ENCODE peak calls at places on chromosomes 13 and 19, in four cellular contexts. One of them, this sample, is unnamed.

GRCh38 chr19:17086811-17087210 is 11.2 kb downstream of the MYO9B start:
- DNase-seq in fibroblast of pulmonary artery: no peak
- DNase-seq in fibroblast of lung: no peak
- DNase-seq in activated naive CD4-positive, alpha-beta T cell treated with anti-CD3 and anti-CD28 coated beads for 36 hours: no peak
- DNase-seq in this sample: no peak

GRCh38 chr13:62357887-62358645 is 942.4 kb upstream of the PCDH20 start:
- DNase-seq in fibroblast of pulmonary artery: peak
- DNase-seq in fibroblast of lung: peak
- DNase-seq in activated naive CD4-positive, alpha-beta T cell treated with anti-CD3 and anti-CD28 coated beads for 36 hours: no peak
- DNase-seq in this sample: peak

GRCh38 chr13:99431927-99432636 is 69.2 kb upstream of the TM9SF2 start:
- DNase-seq in fibroblast of pulmonary artery: no peak
- DNase-seq in fibroblast of lung: no peak
- DNase-seq in activated naive CD4-positive, alpha-beta T cell treated with anti-CD3 and anti-CD28 coated beads for 36 hours: no peak
- DNase-seq in this sample: peak

GRCh38 chr13:19864339-19865309 is 1.2 kb upstream of the ZMYM5 start:
- DNase-seq in fibroblast of pulmonary artery: peak
- DNase-seq in fibroblast of lung: peak
- DNase-seq in activated naive CD4-positive, alpha-beta T cell treated with anti-CD3 and anti-CD28 coated beads for 36 hours: peak
- DNase-seq in this sample: peak

GRCh38 chr19:5880604-5881078 is 10.3 kb upstream of the FUT5 start:
- DNase-seq in fibroblast of pulmonary artery: peak
- DNase-seq in fibroblast of lung: peak
- DNase-seq in activated naive CD4-positive, alpha-beta T cell treated with anti-CD3 and anti-CD28 coated beads for 36 hours: no peak
- DNase-seq in this sample: no peak

GRCh38 chr13:98172570-98173405 is 4.3 kb downstream of the RNF113B start:
- DNase-seq in fibroblast of pulmonary artery: peak
- DNase-seq in fibroblast of lung: peak
- DNase-seq in activated naive CD4-positive, alpha-beta T cell treated with anti-CD3 and anti-CD28 coated beads for 36 hours: no peak
- DNase-seq in this sample: no peak

GRCh38 chr13:37546087-37546486 is 52.5 kb downstream of the POSTN start:
- DNase-seq in fibroblast of pulmonary artery: no peak
- DNase-seq in fibroblast of lung: no peak
- DNase-seq in activated naive CD4-positive, alpha-beta T cell treated with anti-CD3 and anti-CD28 coated beads for 36 hours: no peak
- DNase-seq in this sample: no peak

GRCh38 chr19:7242601-7243258 is 51.5 kb downstream of the INSR start:
- DNase-seq in fibroblast of pulmonary artery: peak
- DNase-seq in fibroblast of lung: peak
- DNase-seq in activated naive CD4-positive, alpha-beta T cell treated with anti-CD3 and anti-CD28 coated beads for 36 hours: no peak
- DNase-seq in this sample: peak

GRCh38 chr19:16590876-16591802 is 18.9 kb upstream of the SLC35E1 start:
- DNase-seq in fibroblast of pulmonary artery: no peak
- DNase-seq in fibroblast of lung: no peak
- DNase-seq in activated naive CD4-positive, alpha-beta T cell treated with anti-CD3 and anti-CD28 coated beads for 36 hours: no peak
- DNase-seq in this sample: no peak

GRCh38 chr19:34201133-34201532 is 28.8 kb downstream of the LSM14A start:
- DNase-seq in fibroblast of pulmonary artery: no peak
- DNase-seq in fibroblast of lung: no peak
- DNase-seq in activated naive CD4-positive, alpha-beta T cell treated with anti-CD3 and anti-CD28 coated beads for 36 hours: no peak
- DNase-seq in this sample: peak

GRCh38 chr19:45276284-45276687 is 25.2 kb downstream of the MARK4 start:
- DNase-seq in fibroblast of pulmonary artery: peak
- DNase-seq in fibroblast of lung: no peak
- DNase-seq in activated naive CD4-positive, alpha-beta T cell treated with anti-CD3 and anti-CD28 coated beads for 36 hours: no peak
- DNase-seq in this sample: no peak

GRCh38 chr19:38388310-38389100 is at the start of gene SPRED3:
- DNase-seq in fibroblast of pulmonary artery: no peak
- DNase-seq in fibroblast of lung: peak
- DNase-seq in activated naive CD4-positive, alpha-beta T cell treated with anti-CD3 and anti-CD28 coated beads for 36 hours: no peak
- DNase-seq in this sample: no peak

GRCh38 chr19:40754611-40755247 is 3.7 kb downstream of the SNRPA start:
- DNase-seq in fibroblast of pulmonary artery: no peak
- DNase-seq in fibroblast of lung: no peak
- DNase-seq in activated naive CD4-positive, alpha-beta T cell treated with anti-CD3 and anti-CD28 coated beads for 36 hours: peak
- DNase-seq in this sample: peak

GRCh38 chr19:3740431-3740830 is 21.1 kb downstream of the APBA3 start:
- DNase-seq in fibroblast of pulmonary artery: no peak
- DNase-seq in fibroblast of lung: no peak
- DNase-seq in activated naive CD4-positive, alpha-beta T cell treated with anti-CD3 and anti-CD28 coated beads for 36 hours: no peak
- DNase-seq in this sample: no peak

GRCh38 chr19:51529301-51529700 is 2.2 kb downstream of the SIGLEC6 start:
- DNase-seq in fibroblast of pulmonary artery: no peak
- DNase-seq in fibroblast of lung: no peak
- DNase-seq in activated naive CD4-positive, alpha-beta T cell treated with anti-CD3 and anti-CD28 coated beads for 36 hours: no peak
- DNase-seq in this sample: no peak

GRCh38 chr19:18596752-18597157 is 8.2 kb downstream of the REX1BD start:
- DNase-seq in fibroblast of pulmonary artery: peak
- DNase-seq in fibroblast of lung: no peak
- DNase-seq in activated naive CD4-positive, alpha-beta T cell treated with anti-CD3 and anti-CD28 coated beads for 36 hours: peak
- DNase-seq in this sample: peak

GRCh38 chr19:30719189-30719990 is 347.2 kb downstream of the ZNF536 start:
- DNase-seq in fibroblast of pulmonary artery: peak
- DNase-seq in fibroblast of lung: peak
- DNase-seq in activated naive CD4-positive, alpha-beta T cell treated with anti-CD3 and anti-CD28 coated beads for 36 hours: peak
- DNase-seq in this sample: no peak

GRCh38 chr13:50529154-50529882 is 314.2 kb downstream of the DLEU7 start:
- DNase-seq in fibroblast of pulmonary artery: peak
- DNase-seq in fibroblast of lung: peak
- DNase-seq in activated naive CD4-positive, alpha-beta T cell treated with anti-CD3 and anti-CD28 coated beads for 36 hours: peak
- DNase-seq in this sample: no peak

GRCh38 chr19:35107541-35107939 is 8.1 kb upstream of the FXYD3 start:
- DNase-seq in fibroblast of pulmonary artery: peak
- DNase-seq in fibroblast of lung: peak
- DNase-seq in activated naive CD4-positive, alpha-beta T cell treated with anti-CD3 and anti-CD28 coated beads for 36 hours: peak
- DNase-seq in this sample: no peak

GRCh38 chr13:74111901-74112824 is 22.0 kb downstream of the KLF12 start:
- DNase-seq in fibroblast of pulmonary artery: no peak
- DNase-seq in fibroblast of lung: no peak
- DNase-seq in activated naive CD4-positive, alpha-beta T cell treated with anti-CD3 and anti-CD28 coated beads for 36 hours: no peak
- DNase-seq in this sample: no peak

GRCh38 chr13:30045916-30046704 is 195.7 kb upstream of the UBL3 start:
- DNase-seq in fibroblast of pulmonary artery: peak
- DNase-seq in fibroblast of lung: peak
- DNase-seq in activated naive CD4-positive, alpha-beta T cell treated with anti-CD3 and anti-CD28 coated beads for 36 hours: no peak
- DNase-seq in this sample: no peak

GRCh38 chr19:46469541-46470185 is 1.7 kb downstream of the PNMA8A start:
- DNase-seq in fibroblast of pulmonary artery: no peak
- DNase-seq in fibroblast of lung: no peak
- DNase-seq in activated naive CD4-positive, alpha-beta T cell treated with anti-CD3 and anti-CD28 coated beads for 36 hours: no peak
- DNase-seq in this sample: no peak

GRCh38 chr13:80338781-80339577 is 1.9 kb downstream of the SPRY2 start:
- DNase-seq in fibroblast of pulmonary artery: peak
- DNase-seq in fibroblast of lung: peak
- DNase-seq in activated naive CD4-positive, alpha-beta T cell treated with anti-CD3 and anti-CD28 coated beads for 36 hours: no peak
- DNase-seq in this sample: peak

GRCh38 chr19:15701757-15702589 is 25.9 kb upstream of the OR10H2 start:
- DNase-seq in fibroblast of pulmonary artery: no peak
- DNase-seq in fibroblast of lung: no peak
- DNase-seq in activated naive CD4-positive, alpha-beta T cell treated with anti-CD3 and anti-CD28 coated beads for 36 hours: no peak
- DNase-seq in this sample: no peak

GRCh38 chr13:106348032-106348431 is 187.4 kb downstream of the EFNB2 start:
- DNase-seq in fibroblast of pulmonary artery: peak
- DNase-seq in fibroblast of lung: peak
- DNase-seq in activated naive CD4-positive, alpha-beta T cell treated with anti-CD3 and anti-CD28 coated beads for 36 hours: no peak
- DNase-seq in this sample: no peak

GRCh38 chr19:41944336-41944735 is 14.8 kb downstream of the RABAC1 start:
- DNase-seq in fibroblast of pulmonary artery: no peak
- DNase-seq in fibroblast of lung: no peak
- DNase-seq in activated naive CD4-positive, alpha-beta T cell treated with anti-CD3 and anti-CD28 coated beads for 36 hours: no peak
- DNase-seq in this sample: peak

GRCh38 chr13:70568571-70568970 is 460.3 kb upstream of the KLHL1 start:
- DNase-seq in fibroblast of pulmonary artery: peak
- DNase-seq in fibroblast of lung: peak
- DNase-seq in activated naive CD4-positive, alpha-beta T cell treated with anti-CD3 and anti-CD28 coated beads for 36 hours: no peak
- DNase-seq in this sample: peak

GRCh38 chr13:99086149-99086868 is 108.4 kb upstream of the DOCK9 start:
- DNase-seq in fibroblast of pulmonary artery: peak
- DNase-seq in fibroblast of lung: peak
- DNase-seq in activated naive CD4-positive, alpha-beta T cell treated with anti-CD3 and anti-CD28 coated beads for 36 hours: peak
- DNase-seq in this sample: peak

GRCh38 chr19:16088985-16089846 is 12.9 kb downstream of the TPM4 start:
- DNase-seq in fibroblast of pulmonary artery: no peak
- DNase-seq in fibroblast of lung: no peak
- DNase-seq in activated naive CD4-positive, alpha-beta T cell treated with anti-CD3 and anti-CD28 coated beads for 36 hours: no peak
- DNase-seq in this sample: no peak

GRCh38 chr13:62431852-62432251 is 1016.2 kb upstream of the PCDH20 start:
- DNase-seq in fibroblast of pulmonary artery: no peak
- DNase-seq in fibroblast of lung: no peak
- DNase-seq in activated naive CD4-positive, alpha-beta T cell treated with anti-CD3 and anti-CD28 coated beads for 36 hours: no peak
- DNase-seq in this sample: no peak

GRCh38 chr13:98044301-98044700 is 90.8 kb downstream of the IPO5 start:
- DNase-seq in fibroblast of pulmonary artery: no peak
- DNase-seq in fibroblast of lung: no peak
- DNase-seq in activated naive CD4-positive, alpha-beta T cell treated with anti-CD3 and anti-CD28 coated beads for 36 hours: no peak
- DNase-seq in this sample: no peak

GRCh38 chr19:18415177-18415867 is 3.9 kb upstream of the SSBP4 start:
- DNase-seq in fibroblast of pulmonary artery: peak
- DNase-seq in fibroblast of lung: peak
- DNase-seq in activated naive CD4-positive, alpha-beta T cell treated with anti-CD3 and anti-CD28 coated beads for 36 hours: no peak
- DNase-seq in this sample: no peak

This sample was measured in GM12865.